ENCODE peak calls at places on chromosome 12, in nine cellular contexts. One of them, this sample, is unnamed.
A peak's percentile ranks its signal among the peaks of the same experiment; 100 is the strongest.

GRCh38 chr12:64946132-64946829 is 121.8 kb downstream of the TBC1D30 start:
- DNase-seq in WTC11: no peak
- DNase-seq in cardiac muscle cell: peak; percentile 88
- DNase-seq in Daoy: no peak
- DNase-seq in cerebellum: peak; percentile 60
- DNase-seq in pons: peak; percentile 99
- DNase-seq in smooth muscle cell of the brain vasculature: no peak
- DNase-seq in heart left ventricle: no peak
- DNase-seq in AG09309: no peak
- DNase-seq in this sample: no peak

GRCh38 chr12:68240079-68240478 is 13.3 kb downstream of the IL22 start:
- DNase-seq in cardiac muscle cell: peak; percentile 82
- DNase-seq in pons: no peak
- DNase-seq in heart left ventricle: no peak
- DNase-seq in AG09309: peak; percentile 65
- DNase-seq in Daoy: peak; percentile 60
- DNase-seq in cerebellum: no peak
- DNase-seq in smooth muscle cell of the brain vasculature: no peak
- DNase-seq in WTC11: no peak
- DNase-seq in this sample: no peak

GRCh38 chr12:49946497-49946896 is 4.0 kb upstream of the AQP2 start:
- DNase-seq in cerebellum: peak; percentile 62
- DNase-seq in WTC11: no peak
- DNase-seq in AG09309: no peak
- DNase-seq in Daoy: no peak
- DNase-seq in cardiac muscle cell: no peak
- DNase-seq in smooth muscle cell of the brain vasculature: no peak
- DNase-seq in heart left ventricle: no peak
- DNase-seq in pons: no peak
- DNase-seq in this sample: no peak

GRCh38 chr12:47277071-47277408 is 197.3 kb upstream of the AMIGO2 start:
- DNase-seq in heart left ventricle: no peak
- DNase-seq in AG09309: no peak
- DNase-seq in cerebellum: no peak
- DNase-seq in WTC11: no peak
- DNase-seq in Daoy: no peak
- DNase-seq in smooth muscle cell of the brain vasculature: no peak
- DNase-seq in cardiac muscle cell: no peak
- DNase-seq in pons: no peak
- DNase-seq in this sample: no peak

GRCh38 chr12:75969768-75970167 is 61.8 kb downstream of the PHLDA1 start:
- DNase-seq in Daoy: no peak
- DNase-seq in WTC11: peak; percentile 44
- DNase-seq in pons: no peak
- DNase-seq in cardiac muscle cell: peak; percentile 43
- DNase-seq in cerebellum: no peak
- DNase-seq in heart left ventricle: no peak
- DNase-seq in smooth muscle cell of the brain vasculature: no peak
- DNase-seq in AG09309: no peak
- DNase-seq in this sample: no peak

GRCh38 chr12:104877107-104877705 is 80.9 kb downstream of the SLC41A2 start:
- DNase-seq in AG09309: peak; percentile 16
- DNase-seq in cardiac muscle cell: peak; percentile 74
- DNase-seq in WTC11: no peak
- DNase-seq in heart left ventricle: no peak
- DNase-seq in smooth muscle cell of the brain vasculature: peak; percentile 40
- DNase-seq in pons: peak; percentile 52
- DNase-seq in Daoy: peak; percentile 26
- DNase-seq in cerebellum: peak; percentile 31
- DNase-seq in this sample: no peak

GRCh38 chr12:127060310-127060847 is 1206.6 kb upstream of the TMEM132C start:
- DNase-seq in cerebellum: no peak
- DNase-seq in smooth muscle cell of the brain vasculature: no peak
- DNase-seq in WTC11: no peak
- DNase-seq in pons: no peak
- DNase-seq in heart left ventricle: no peak
- DNase-seq in AG09309: no peak
- DNase-seq in cardiac muscle cell: no peak
- DNase-seq in Daoy: peak; percentile 74
- DNase-seq in this sample: no peak

GRCh38 chr12:85253823-85254222 is 26.2 kb upstream of the ALX1 start:
- DNase-seq in heart left ventricle: no peak
- DNase-seq in cerebellum: no peak
- DNase-seq in WTC11: no peak
- DNase-seq in pons: no peak
- DNase-seq in smooth muscle cell of the brain vasculature: no peak
- DNase-seq in Daoy: peak; percentile 50
- DNase-seq in AG09309: no peak
- DNase-seq in cardiac muscle cell: no peak
- DNase-seq in this sample: no peak

GRCh38 chr12:96889273-96889933 is 17.7 kb upstream of the NEDD1 start:
- DNase-seq in heart left ventricle: no peak
- DNase-seq in cardiac muscle cell: peak; percentile 63
- DNase-seq in AG09309: no peak
- DNase-seq in pons: no peak
- DNase-seq in WTC11: no peak
- DNase-seq in Daoy: peak; percentile 75
- DNase-seq in cerebellum: no peak
- DNase-seq in smooth muscle cell of the brain vasculature: no peak
- DNase-seq in this sample: no peak

GRCh38 chr12:66688836-66689439 is 10.1 kb upstream of the GRIP1 start:
- DNase-seq in smooth muscle cell of the brain vasculature: no peak
- DNase-seq in AG09309: no peak
- DNase-seq in cerebellum: no peak
- DNase-seq in WTC11: peak; percentile 82
- DNase-seq in pons: peak; percentile 45
- DNase-seq in Daoy: peak; percentile 57
- DNase-seq in heart left ventricle: no peak
- DNase-seq in cardiac muscle cell: peak; percentile 46
- DNase-seq in this sample: no peak

GRCh38 chr12:116346751-116347150 is 69.3 kb upstream of the MED13L start:
- DNase-seq in cardiac muscle cell: peak; percentile 92
- DNase-seq in WTC11: no peak
- DNase-seq in AG09309: peak; percentile 57
- DNase-seq in smooth muscle cell of the brain vasculature: peak; percentile 54
- DNase-seq in pons: no peak
- DNase-seq in Daoy: peak; percentile 69
- DNase-seq in heart left ventricle: no peak
- DNase-seq in cerebellum: no peak
- DNase-seq in this sample: no peak

GRCh38 chr12:113396200-113396599 is 7.5 kb downstream of the SDS start:
- DNase-seq in heart left ventricle: no peak
- DNase-seq in cardiac muscle cell: no peak
- DNase-seq in smooth muscle cell of the brain vasculature: no peak
- DNase-seq in cerebellum: no peak
- DNase-seq in AG09309: no peak
- DNase-seq in WTC11: no peak
- DNase-seq in pons: no peak
- DNase-seq in Daoy: no peak
- DNase-seq in this sample: no peak

GRCh38 chr12:53806689-53807088 is 54.9 kb upstream of the CISTR start:
- DNase-seq in WTC11: no peak
- DNase-seq in smooth muscle cell of the brain vasculature: peak; percentile 12
- DNase-seq in AG09309: no peak
- DNase-seq in pons: no peak
- DNase-seq in heart left ventricle: no peak
- DNase-seq in cerebellum: no peak
- DNase-seq in cardiac muscle cell: peak; percentile 17
- DNase-seq in Daoy: peak; percentile 80
- DNase-seq in this sample: no peak

GRCh38 chr12:111150894-111151293 is 218.0 kb downstream of the PHETA1 start:
- DNase-seq in Daoy: no peak
- DNase-seq in cerebellum: no peak
- DNase-seq in heart left ventricle: no peak
- DNase-seq in pons: no peak
- DNase-seq in smooth muscle cell of the brain vasculature: no peak
- DNase-seq in WTC11: no peak
- DNase-seq in AG09309: no peak
- DNase-seq in cardiac muscle cell: no peak
- DNase-seq in this sample: no peak

GRCh38 chr12:106581543-106582263 is 1.1 kb upstream of the RFX4 start:
- DNase-seq in heart left ventricle: no peak
- DNase-seq in Daoy: peak; percentile 33
- DNase-seq in AG09309: no peak
- DNase-seq in smooth muscle cell of the brain vasculature: no peak
- DNase-seq in cerebellum: no peak
- DNase-seq in pons: no peak
- DNase-seq in WTC11: peak; percentile 83
- DNase-seq in cardiac muscle cell: peak; percentile 44
- DNase-seq in this sample: no peak

GRCh38 chr12:110745632-110746284 is 3.1 kb upstream of the PPP1CC start:
- DNase-seq in smooth muscle cell of the brain vasculature: no peak
- DNase-seq in Daoy: no peak
- DNase-seq in heart left ventricle: no peak
- DNase-seq in WTC11: no peak
- DNase-seq in cerebellum: no peak
- DNase-seq in pons: no peak
- DNase-seq in cardiac muscle cell: peak; percentile 61
- DNase-seq in AG09309: no peak
- DNase-seq in this sample: no peak

GRCh38 chr12:101924647-101925046 is 47.3 kb downstream of the DRAM1 start:
- DNase-seq in AG09309: no peak
- DNase-seq in heart left ventricle: no peak
- DNase-seq in pons: no peak
- DNase-seq in Daoy: no peak
- DNase-seq in smooth muscle cell of the brain vasculature: no peak
- DNase-seq in WTC11: no peak
- DNase-seq in cardiac muscle cell: peak; percentile 41
- DNase-seq in cerebellum: no peak
- DNase-seq in this sample: no peak

GRCh38 chr12:114895081-114895480 is 211.1 kb upstream of the TBX3 start:
- DNase-seq in AG09309: no peak
- DNase-seq in Daoy: no peak
- DNase-seq in smooth muscle cell of the brain vasculature: no peak
- DNase-seq in cerebellum: no peak
- DNase-seq in pons: no peak
- DNase-seq in cardiac muscle cell: no peak
- DNase-seq in heart left ventricle: no peak
- DNase-seq in WTC11: no peak
- DNase-seq in this sample: no peak

GRCh38 chr12:52119398-52120254 is 40.1 kb downstream of the SMIM41 start:
- DNase-seq in WTC11: peak; percentile 86
- DNase-seq in Daoy: peak; percentile 71
- DNase-seq in AG09309: no peak
- DNase-seq in cardiac muscle cell: peak; percentile 29
- DNase-seq in pons: no peak
- DNase-seq in heart left ventricle: no peak
- DNase-seq in cerebellum: no peak
- DNase-seq in smooth muscle cell of the brain vasculature: no peak
- DNase-seq in this sample: no peak

GRCh38 chr12:93571360-93571853 is 1.1 kb upstream of the SOCS2 start:
- DNase-seq in smooth muscle cell of the brain vasculature: no peak
- DNase-seq in WTC11: peak; percentile 88
- DNase-seq in Daoy: peak; percentile 89
- DNase-seq in cardiac muscle cell: peak; percentile 57
- DNase-seq in heart left ventricle: peak; percentile 89
- DNase-seq in cerebellum: no peak
- DNase-seq in pons: no peak
- DNase-seq in AG09309: no peak
- DNase-seq in this sample: no peak

GRCh38 chr12:120115066-120115465 is 1.5 kb downstream of the RAB35 start:
- DNase-seq in cardiac muscle cell: no peak
- DNase-seq in pons: no peak
- DNase-seq in Daoy: no peak
- DNase-seq in smooth muscle cell of the brain vasculature: no peak
- DNase-seq in cerebellum: no peak
- DNase-seq in WTC11: no peak
- DNase-seq in heart left ventricle: peak; percentile 9
- DNase-seq in AG09309: no peak
- DNase-seq in this sample: no peak

GRCh38 chr12:7362734-7363133 is 58.9 kb downstream of the ACSM4 start:
- DNase-seq in Daoy: no peak
- DNase-seq in cerebellum: no peak
- DNase-seq in AG09309: no peak
- DNase-seq in cardiac muscle cell: no peak
- DNase-seq in pons: no peak
- DNase-seq in WTC11: no peak
- DNase-seq in heart left ventricle: no peak
- DNase-seq in smooth muscle cell of the brain vasculature: no peak
- DNase-seq in this sample: no peak

GRCh38 chr12:77553976-77554619 is 276.6 kb upstream of the NAV3 start:
- DNase-seq in cerebellum: no peak
- DNase-seq in smooth muscle cell of the brain vasculature: no peak
- DNase-seq in heart left ventricle: no peak
- DNase-seq in pons: no peak
- DNase-seq in cardiac muscle cell: no peak
- DNase-seq in Daoy: no peak
- DNase-seq in WTC11: no peak
- DNase-seq in AG09309: no peak
- DNase-seq in this sample: no peak

GRCh38 chr12:63066782-63067181 is 84.2 kb downstream of the AVPR1A start:
- DNase-seq in cerebellum: peak; percentile 2
- DNase-seq in heart left ventricle: no peak
- DNase-seq in cardiac muscle cell: no peak
- DNase-seq in Daoy: no peak
- DNase-seq in pons: no peak
- DNase-seq in smooth muscle cell of the brain vasculature: no peak
- DNase-seq in WTC11: no peak
- DNase-seq in AG09309: no peak
- DNase-seq in this sample: no peak

GRCh38 chr12:112908548-112908947 is 1.8 kb downstream of the OAS1 start:
- DNase-seq in pons: no peak
- DNase-seq in cerebellum: no peak
- DNase-seq in heart left ventricle: no peak
- DNase-seq in cardiac muscle cell: no peak
- DNase-seq in smooth muscle cell of the brain vasculature: no peak
- DNase-seq in WTC11: no peak
- DNase-seq in Daoy: no peak
- DNase-seq in AG09309: no peak
- DNase-seq in this sample: no peak

GRCh38 chr12:48788852-48789775 is at the start of gene ADCY6:
- DNase-seq in heart left ventricle: peak; percentile 89
- DNase-seq in WTC11: peak; percentile 80
- DNase-seq in AG09309: no peak
- DNase-seq in Daoy: peak; percentile 67
- DNase-seq in cardiac muscle cell: peak; percentile 78
- DNase-seq in pons: peak; percentile 39
- DNase-seq in cerebellum: peak; percentile 89
- DNase-seq in smooth muscle cell of the brain vasculature: no peak
- DNase-seq in this sample: no peak

GRCh38 chr12:109291531-109292341 is 17.3 kb downstream of the FOXN4 start:
- DNase-seq in cardiac muscle cell: peak; percentile 41
- DNase-seq in AG09309: no peak
- DNase-seq in Daoy: peak; percentile 78
- DNase-seq in smooth muscle cell of the brain vasculature: no peak
- DNase-seq in cerebellum: peak; percentile 95
- DNase-seq in WTC11: peak; percentile 79
- DNase-seq in pons: peak; percentile 74
- DNase-seq in heart left ventricle: peak; percentile 70
- DNase-seq in this sample: no peak

GRCh38 chr12:34296143-34297041 is 274.1 kb downstream of the ALG10 start:
- DNase-seq in Daoy: no peak
- DNase-seq in AG09309: no peak
- DNase-seq in smooth muscle cell of the brain vasculature: no peak
- DNase-seq in cerebellum: no peak
- DNase-seq in heart left ventricle: peak; percentile 36
- DNase-seq in WTC11: peak; percentile 1
- DNase-seq in cardiac muscle cell: no peak
- DNase-seq in pons: no peak
- DNase-seq in this sample: no peak

GRCh38 chr12:77830952-77831351 is 258 bp downstream of the NAV3 start:
- DNase-seq in Daoy: no peak
- DNase-seq in smooth muscle cell of the brain vasculature: no peak
- DNase-seq in heart left ventricle: no peak
- DNase-seq in WTC11: no peak
- DNase-seq in cardiac muscle cell: peak; percentile 30
- DNase-seq in cerebellum: no peak
- DNase-seq in AG09309: no peak
- DNase-seq in pons: no peak
- DNase-seq in this sample: no peak

GRCh38 chr12:65537978-65538377 is 259.5 kb downstream of the MSRB3 start:
- DNase-seq in cerebellum: no peak
- DNase-seq in smooth muscle cell of the brain vasculature: no peak
- DNase-seq in Daoy: no peak
- DNase-seq in cardiac muscle cell: no peak
- DNase-seq in heart left ventricle: no peak
- DNase-seq in AG09309: no peak
- DNase-seq in WTC11: no peak
- DNase-seq in pons: no peak
- DNase-seq in this sample: no peak

GRCh38 chr12:85157023-85157626 is 121.0 kb downstream of the LRRIQ1 start:
- DNase-seq in pons: no peak
- DNase-seq in heart left ventricle: no peak
- DNase-seq in cardiac muscle cell: no peak
- DNase-seq in Daoy: no peak
- DNase-seq in AG09309: no peak
- DNase-seq in cerebellum: no peak
- DNase-seq in WTC11: no peak
- DNase-seq in smooth muscle cell of the brain vasculature: no peak
- DNase-seq in this sample: no peak